ENCODE peak calls at places on chromosomes 6 and 20, in four cellular contexts. Y is prostate gland, N is lung, E is PC-3. V is an unnamed sample.

GRCh38 chr6:113713665-113714064 is 143.5 kb upstream of the MARCKS start:
- DNase-seq in Y (no peak), N (no peak), E (no peak), V (no peak)

GRCh38 chr6:52420668-52421358 is 671 bp downstream of the EFHC1 start:
- DNase-seq in Y (peak), N (no peak), E (peak), V (peak)

GRCh38 chr20:41524980-41525613 is 93.1 kb downstream of the CHD6 start:
- DNase-seq in Y (peak), N (peak), E (no peak), V (peak)

GRCh38 chr6:114739656-114740055 is 396.8 kb upstream of the HS3ST5 start:
- DNase-seq in Y (no peak), N (no peak), E (no peak), V (no peak)

GRCh38 chr6:28742668-28743270 is 181.0 kb downstream of the TRIM27 start:
- DNase-seq in Y (no peak), N (no peak), E (peak), V (no peak)

GRCh38 chr6:33118525-33119123 is 42.8 kb downstream of the HLA-DPB1 start:
- DNase-seq in Y (peak), N (no peak), E (peak), V (no peak)

GRCh38 chr6:4466260-4466659 is 309.9 kb upstream of the CDYL start:
- DNase-seq in Y (peak), N (peak), E (peak), V (no peak)

GRCh38 chr20:38863024-38863851 is 57.7 kb downstream of the PPP1R16B start:
- DNase-seq in Y (no peak), N (no peak), E (no peak), V (no peak)

GRCh38 chr6:137680678-137681346 is 186.2 kb upstream of the TNFAIP3 start:
- DNase-seq in Y (no peak), N (no peak), E (peak), V (no peak)

GRCh38 chr6:122998403-122998965 is 2.4 kb downstream of the CLVS2 start:
- DNase-seq in Y (no peak), N (no peak), E (no peak), V (no peak)

GRCh38 chr20:10388571-10388970 is 45.5 kb downstream of the MKKS start:
- DNase-seq in Y (no peak), N (no peak), E (no peak), V (no peak)

GRCh38 chr6:149913542-149914240 is 9.2 kb downstream of the RAET1G start:
- DNase-seq in Y (no peak), N (no peak), E (no peak), V (no peak)

GRCh38 chr20:64231621-64232550 is 23.7 kb upstream of the PCMTD2 start:
- DNase-seq in Y (no peak), N (no peak), E (no peak), V (no peak)

GRCh38 chr6:69953491-69953890 is 87.1 kb downstream of the COL19A1 start:
- DNase-seq in Y (no peak), N (no peak), E (no peak), V (peak)

GRCh38 chr6:135244805-135245204 is 63.7 kb downstream of the MYB start:
- DNase-seq in Y (no peak), N (no peak), E (no peak), V (no peak)
- H3K27ac ChIP-seq in Y (no peak), N (no peak), E (peak), V (no peak)

DNA sequence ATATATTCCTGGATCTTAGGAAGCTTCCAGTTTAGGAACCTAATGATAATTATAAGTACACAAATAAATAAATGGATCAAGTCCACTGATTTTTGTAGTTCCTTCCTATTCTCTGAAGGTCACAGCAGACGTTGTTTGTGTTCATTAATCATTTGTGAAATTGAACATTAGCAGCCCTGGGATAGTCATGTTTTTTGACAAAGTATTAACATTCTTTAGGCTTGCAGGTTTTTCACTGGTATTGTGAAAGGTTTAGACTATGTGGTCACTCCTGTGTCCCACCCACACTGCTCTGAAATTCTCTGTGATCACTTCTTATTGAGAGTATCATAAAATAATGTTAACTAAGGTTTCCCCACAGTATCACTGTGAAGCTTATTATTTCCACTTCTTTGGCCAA is 3.5 kb downstream of the FAM83B start:
- DNase-seq in Y (no peak), N (no peak), E (no peak), V (no peak)
- H3K27ac ChIP-seq in Y (no peak), N (no peak), E (no peak), V (no peak)

DNA sequence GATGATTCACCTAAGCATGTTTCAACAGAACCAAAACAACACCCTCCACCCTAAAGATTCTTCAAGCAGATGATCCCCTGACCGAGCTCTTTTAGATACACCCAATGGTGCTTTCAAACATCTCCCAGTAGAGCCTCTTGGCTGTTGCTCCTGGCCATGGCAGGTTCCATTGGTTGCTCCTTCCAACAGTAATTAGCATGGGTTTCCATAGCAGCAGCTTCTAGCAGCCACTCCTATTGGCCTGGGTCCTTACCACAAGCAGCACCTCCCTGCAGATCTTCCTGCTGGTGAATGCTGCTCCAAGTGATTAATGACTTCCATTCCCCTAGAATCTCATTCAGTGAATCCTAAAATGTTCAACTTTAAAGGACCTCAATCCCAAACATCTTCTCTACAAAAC is 14.0 kb downstream of the CCN2 start:
- DNase-seq in Y (no peak), N (no peak), E (no peak), V (no peak)
- H3K27ac ChIP-seq in Y (no peak), N (no peak), E (no peak), V (no peak)

DNA sequence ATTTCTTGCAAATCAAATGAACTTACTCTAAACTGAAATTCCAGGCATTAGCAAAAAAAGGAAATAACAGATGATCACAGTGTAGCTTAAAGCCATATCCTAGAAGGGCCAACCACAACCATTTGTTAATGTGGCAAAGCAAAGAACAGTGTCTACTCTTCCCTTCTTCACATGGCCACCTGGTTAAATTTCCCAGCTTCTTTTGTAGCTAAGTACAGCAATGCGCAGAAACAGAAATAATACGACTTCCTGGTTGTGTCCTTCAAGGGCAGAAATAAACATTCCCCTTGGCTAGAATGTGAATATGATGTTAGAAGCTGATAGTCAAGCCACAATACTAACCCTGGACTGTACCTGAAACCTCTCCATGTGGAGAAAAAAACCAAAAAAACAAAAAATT is 9.6 kb downstream of the SNX3 start:
- DNase-seq in Y (no peak), N (no peak), E (no peak), V (no peak)
- H3K27ac ChIP-seq in Y (no peak), N (no peak), E (no peak), V (peak)

DNA sequence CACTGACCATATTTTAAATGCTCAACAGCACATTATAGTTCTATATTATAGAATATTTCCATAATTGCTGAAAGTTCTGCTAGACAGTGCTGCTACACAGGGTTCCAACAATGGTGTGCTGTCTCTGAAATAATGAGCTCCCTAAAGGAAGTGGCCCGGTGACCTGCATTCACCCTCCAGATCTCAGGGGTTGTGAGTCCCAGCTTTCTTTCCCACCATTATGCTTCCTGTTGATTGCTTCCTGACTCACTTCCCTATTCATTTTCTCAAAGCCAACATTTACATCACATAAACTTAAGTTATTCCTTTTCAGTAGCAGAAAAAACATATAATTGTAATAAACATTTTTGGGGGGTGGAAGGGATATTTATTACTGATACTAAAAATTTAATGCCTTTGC is 13.0 kb upstream of the CCN6 start:
- DNase-seq in Y (no peak), N (no peak), E (no peak), V (no peak)
- H3K27ac ChIP-seq in Y (no peak), N (no peak), E (peak), V (no peak)

DNA sequence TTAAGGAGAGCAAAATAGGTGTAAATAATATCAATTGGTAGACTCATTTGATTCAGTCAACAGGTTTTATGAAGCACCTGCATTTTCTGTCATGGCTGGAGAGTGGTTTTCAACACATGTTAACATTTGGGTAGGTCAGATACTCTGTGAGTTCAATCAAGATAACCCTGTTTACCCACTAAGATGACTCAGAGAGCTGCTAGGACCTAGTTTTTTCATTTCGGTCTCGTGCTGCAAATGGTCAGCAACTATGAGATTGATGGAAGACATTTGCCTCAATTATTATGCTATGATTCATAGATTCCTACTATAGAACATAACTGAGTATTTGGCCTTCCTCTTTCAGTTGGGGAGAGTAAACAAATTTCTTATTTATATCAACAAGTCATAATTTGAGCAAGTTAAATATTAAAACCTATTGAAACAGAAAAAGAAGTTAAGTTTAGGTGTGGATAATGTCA is 391.4 kb upstream of the CITED2 start:
- DNase-seq in Y (no peak), N (no peak), E (peak), V (no peak)
- H3K27ac ChIP-seq in Y (no peak), N (no peak), E (peak), V (no peak)